ENCODE peak calls at places on chromosomes 6 and 20, in six cellular contexts. Y, I, W, F, B and T are unnamed samples.

GRCh38 chr20:63773571-63774347 is 34.2 kb downstream of the SLC2A4RG start:
- DNase-seq in B (no peak), F (no peak), Y (no peak), W (no peak), I (no peak), T (no peak)

GRCh38 chr20:5570442-5570841 is 179.8 kb upstream of the SHLD1 start:
- DNase-seq in Y (no peak), F (no peak), I (no peak), W (no peak), B (peak; percentile 4), T (no peak)

GRCh38 chr6:130577178-130577919 is 211.5 kb downstream of the TMEM200A start:
- DNase-seq in B (no peak), F (no peak), I (no peak), W (no peak), Y (no peak), T (no peak)

GRCh38 chr6:30219244-30219643 is 6.0 kb upstream of the TRIM26 start:
- DNase-seq in F (peak; percentile 46), B (peak; percentile 22), Y (no peak), I (peak; percentile 44), W (peak; percentile 40), T (peak; percentile 49)

GRCh38 chr6:26299286-26300042 is 65.5 kb upstream of the BTN3A2 start:
- DNase-seq in W (no peak), I (peak; percentile 62), F (peak; percentile 26), B (no peak), Y (no peak), T (no peak)

GRCh38 chr6:25263602-25264001 is 15.6 kb upstream of the CARMIL1 start:
- DNase-seq in W (no peak), F (peak; percentile 81), I (no peak), Y (no peak), B (no peak), T (no peak)

GRCh38 chr6:167849846-167850459 is 23.2 kb downstream of the AFDN start:
- DNase-seq in F (no peak), W (no peak), B (no peak), I (no peak), Y (no peak), T (no peak)

GRCh38 chr20:59446361-59446760 is 145.9 kb downstream of the EDN3 start:
- DNase-seq in F (no peak), B (no peak), Y (no peak), W (no peak), I (no peak), T (no peak)

GRCh38 chr6:54059683-54060082 is 51.6 kb upstream of the MLIP start:
- DNase-seq in F (peak; percentile 24), Y (no peak), W (no peak), B (no peak), I (no peak), T (no peak)

GRCh38 chr6:91273729-91274128 is 686.9 kb upstream of the MAP3K7 start:
- DNase-seq in F (no peak), Y (no peak), B (no peak), I (no peak), W (no peak), T (no peak)

GRCh38 chr20:986733-987355 is 15.3 kb downstream of the RSPO4 start:
- DNase-seq in B (no peak), Y (no peak), F (no peak), W (no peak), I (no peak), T (no peak)

GRCh38 chr20:17624070-17624469 is 54.2 kb downstream of the DSTN start:
- DNase-seq in Y (peak; percentile 54), B (no peak), W (no peak), I (peak; percentile 5), F (no peak), T (no peak)